ENCODE peak calls at places on chromosomes 6 and 20, in five cellular contexts. R is mesothelial cell of epicardium, X is tibial nerve, W is heart right ventricle, J is dorsolateral prefrontal cortex. A is an unnamed sample.

GRCh38 chr6:128339635-128340436 is 180.6 kb downstream of the PTPRK start:
- DNase-seq in R (no peak), X (no peak), W (no peak), J (no peak), A (no peak)

GRCh38 chr6:138682722-138683521 is 90.6 kb upstream of the CCDC28A start:
- DNase-seq in R (no peak), X (no peak), W (peak), J (no peak), A (no peak)

GRCh38 chr6:6881438-6882267 is 226.1 kb upstream of the RREB1 start:
- DNase-seq in R (no peak), X (no peak), W (no peak), J (no peak), A (no peak)

GRCh38 chr6:137978252-137978896 is 111.3 kb downstream of the TNFAIP3 start:
- DNase-seq in R (no peak), X (no peak), W (no peak), J (no peak), A (no peak)

GRCh38 chr20:24136659-24137246 is 148.2 kb upstream of the GGTLC1 start:
- DNase-seq in R (no peak), X (no peak), W (no peak), J (no peak), A (no peak)

GRCh38 chr6:127812985-127813681 is 87.7 kb downstream of the THEMIS start:
- DNase-seq in R (no peak), X (no peak), W (no peak), J (no peak), A (no peak)

GRCh38 chr6:170129691-170130171 is 161.1 kb downstream of the DLL1 start:
- DNase-seq in R (peak), X (no peak), W (peak), J (peak), A (no peak)

GRCh38 chr6:135922170-135922569 is 70.7 kb downstream of the PDE7B start:
- DNase-seq in R (no peak), X (no peak), W (peak), J (no peak), A (no peak)

GRCh38 chr20:10643560-10643873 is 30.3 kb downstream of the JAG1 start:
- DNase-seq in R (no peak), X (no peak), W (no peak), J (no peak), A (no peak)

GRCh38 chr20:57746201-57746600 is 36.4 kb upstream of the PMEPA1 start:
- DNase-seq in R (no peak), X (no peak), W (no peak), J (no peak), A (no peak)

GRCh38 chr6:131635384-131636340 is 1.4 kb upstream of the ENPP3 start:
- DNase-seq in R (no peak), X (no peak), W (no peak), J (no peak), A (no peak)

GRCh38 chr20:535958-536357 is 7.6 kb downstream of the CSNK2A1 start:
- DNase-seq in R (no peak), X (no peak), W (no peak), J (no peak), A (no peak)

DNA sequence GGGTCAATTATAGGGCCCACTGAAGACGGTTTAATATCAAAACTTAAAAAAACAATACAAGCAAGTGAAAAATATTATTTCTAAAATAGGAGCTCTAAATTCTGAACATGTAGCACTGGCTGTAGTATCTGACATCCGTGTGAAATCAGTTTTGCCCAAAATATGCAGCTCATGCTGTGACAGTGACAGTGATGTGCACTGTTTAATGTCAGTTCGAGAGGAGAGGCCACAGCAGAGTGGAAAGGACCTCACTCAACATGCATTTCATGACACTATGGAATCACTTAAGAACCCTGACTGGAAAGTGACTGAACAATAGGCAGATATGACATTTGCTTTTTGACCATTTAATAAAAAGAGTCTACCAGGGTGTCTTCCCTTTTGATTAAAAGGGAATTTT is 397.0 kb downstream of the FRK start:
- DNase-seq in R (no peak), X (no peak), W (no peak), J (no peak), A (no peak)
- TF ChIP-seq CTCF in R (no peak), X (no peak), W (no peak), J (no peak), A (no peak)

DNA sequence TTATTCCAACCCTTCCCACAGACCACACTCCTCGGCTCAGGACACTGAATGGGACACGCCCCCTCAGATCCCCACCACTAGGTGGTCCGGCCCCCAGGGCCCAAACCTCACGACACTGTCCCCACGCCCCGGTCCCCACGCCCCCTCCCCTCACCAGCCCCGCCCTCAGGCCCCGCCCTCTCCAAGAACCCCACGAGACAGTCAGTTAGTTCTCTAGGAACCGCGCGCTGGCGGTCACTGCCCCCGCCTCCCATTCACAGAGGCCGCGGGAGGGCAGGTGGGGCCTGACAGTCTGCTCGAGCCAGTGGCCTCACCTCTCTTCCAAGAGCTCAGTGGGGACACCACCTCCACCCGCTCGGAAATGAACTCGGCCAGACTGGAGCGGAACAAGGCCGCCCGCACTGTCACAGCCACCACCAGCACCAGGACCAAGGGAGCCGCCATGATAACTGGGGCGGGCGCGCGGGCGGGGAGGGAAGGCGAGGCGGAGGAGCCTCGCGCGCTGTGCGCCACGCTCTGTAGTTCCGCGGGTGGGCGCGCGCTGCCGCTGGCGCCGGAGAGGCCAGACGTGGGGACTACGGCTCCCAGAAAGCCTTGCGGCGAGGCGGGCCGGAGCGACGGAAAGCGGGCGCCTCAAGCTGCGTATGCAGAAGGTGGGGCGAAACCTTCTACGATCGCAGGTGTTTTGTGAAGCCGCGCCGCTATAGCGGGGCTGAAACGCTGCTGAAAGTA is at the start of gene PIGU:
- DNase-seq in R (peak), X (peak), W (peak), J (peak), A (peak)
- TF ChIP-seq CTCF in R (no peak), X (peak), W (peak), J (peak), A (no peak)

GRCh38 chr6:134437376-134437775 is 119.5 kb upstream of the SGK1 start:
- DNase-seq in R (no peak), X (no peak), W (no peak), J (no peak), A (no peak)
- TF ChIP-seq CTCF in R (no peak), X (no peak), W (no peak), J (peak), A (no peak)

GRCh38 chr6:144286503-144287393 is 1.6 kb downstream of the UTRN start:
- DNase-seq in R (peak), X (peak), W (peak), J (no peak), A (no peak)
- TF ChIP-seq CTCF in R (no peak), X (no peak), W (no peak), J (no peak), A (no peak)

A was measured in D721Med.